ENCODE peak calls at places on chromosomes 11 and 22, in eight cellular contexts. T is EL; P is fibroblast of lung; K is nucleus accumbens; C is dorsolateral prefrontal cortex; Z is NCI-H510A treated with DMSO at 0.1 percent for 48 hours; I is activated T-helper 1 cell treated with anti-CD3 and anti-CD28 coated beads, Interleukin-12 subunit alpha, Interleukin-12 subunit beta, Interleukin-2, Interleukin-4 antibody, amounts not matched to agents 30 ng/mL and 10 ng/mL and 1 ng/mL, durations not matched to agents 14 hours and 24 hours and 36 hours; E is GM23248. F is an unnamed sample.

GRCh38 chr11:86099727-86100320 is 30.9 kb upstream of the PICALM start:
- DNase-seq in C (no peak), Z (no peak), P (peak), E (peak), T (peak), K (no peak), I (no peak), F (peak)

GRCh38 chr22:21984793-21985192 is 2.2 kb upstream of the TOP3B start:
- DNase-seq in Z (no peak), I (no peak), P (no peak), E (peak), C (no peak), K (no peak), T (peak), F (no peak)

GRCh38 chr11:70063555-70063954 is 14.6 kb upstream of the ANO1 start:
- DNase-seq in K (no peak), C (no peak), E (no peak), P (no peak), Z (no peak), I (no peak), T (no peak), F (no peak)

GRCh38 chr22:31262369-31263133 is 29.7 kb downstream of the PIK3IP1 start:
- DNase-seq in K (no peak), T (no peak), C (no peak), Z (no peak), E (no peak), I (no peak), P (no peak), F (no peak)

GRCh38 chr22:48665286-48666010 is 1162.2 kb downstream of the BRD1 start:
- DNase-seq in Z (no peak), T (no peak), C (no peak), I (no peak), K (no peak), P (no peak), E (peak), F (no peak)

GRCh38 chr11:33942954-33943353 is 51.1 kb upstream of the LMO2 start:
- DNase-seq in C (no peak), I (no peak), T (peak), E (peak), K (no peak), Z (no peak), P (peak), F (no peak)

GRCh38 chr22:33210129-33210784 is 152.1 kb upstream of the SYN3 start:
- DNase-seq in T (peak), Z (peak), E (peak), C (no peak), K (no peak), P (peak), I (peak), F (peak)

GRCh38 chr11:119496453-119496852 is 73.5 kb upstream of the THY1 start:
- DNase-seq in T (peak), I (no peak), E (peak), K (no peak), Z (no peak), P (no peak), C (no peak), F (no peak)

GRCh38 chr11:19080579-19080993 is 20.1 kb upstream of the MRGPRX2 start:
- DNase-seq in Z (no peak), K (no peak), I (no peak), E (peak), P (peak), T (peak), C (no peak), F (no peak)

F was measured in NCI-H2171.